ENCODE peak calls at places on chromosomes 5 and 9, in ten cellular contexts. Z, O, S, X, N, R, A, Y, Q and J are unnamed samples.

GRCh38 chr9:130936285-130937117 is 2.5 kb downstream of the FIBCD1 start:
- DNase-seq in Y (no peak), S (peak; percentile 12), N (no peak), Q (no peak), O (peak; percentile 53), Z (peak; percentile 93), X (no peak), A (no peak), R (peak; percentile 43), J (no peak)

GRCh38 chr5:170769898-170770416 is 13.6 kb upstream of the GABRP start:
- DNase-seq in R (no peak), S (no peak), A (no peak), X (no peak), Q (no peak), O (no peak), Y (no peak), Z (no peak), N (no peak), J (no peak)

GRCh38 chr9:111621895-111622480 is 9.1 kb upstream of the DNAJC25 start:
- DNase-seq in N (no peak), Q (peak; percentile 39), Y (no peak), Z (no peak), R (no peak), O (peak; percentile 57), S (no peak), A (peak; percentile 60), X (no peak), J (no peak)

GRCh38 chr5:107518219-107519015 is 152.3 kb downstream of the EFNA5 start:
- DNase-seq in Y (no peak), Z (no peak), X (no peak), O (no peak), S (no peak), N (no peak), Q (no peak), R (no peak), A (no peak), J (peak; percentile 2)

GRCh38 chr5:176743136-176743827 is 67.1 kb upstream of the UNC5A start:
- DNase-seq in Y (peak; percentile 74), N (no peak), S (no peak), A (peak; percentile 13), Z (peak; percentile 55), O (no peak), R (no peak), Q (no peak), X (no peak), J (peak; percentile 87)

GRCh38 chr5:127995556-127995955 is 88.0 kb upstream of the SLC12A2 start:
- DNase-seq in R (no peak), O (peak; percentile 68), Y (no peak), A (no peak), X (no peak), S (no peak), N (no peak), Q (no peak), Z (no peak), J (no peak)

GRCh38 chr5:33258553-33258952 is 182.2 kb upstream of the TARS1 start:
- DNase-seq in Y (no peak), N (no peak), Z (no peak), A (no peak), Q (no peak), O (no peak), R (no peak), S (no peak), X (no peak), J (no peak)

GRCh38 chr5:58450811-58451629 is 8.9 kb downstream of the PLK2 start:
- DNase-seq in O (no peak), Q (no peak), X (no peak), N (no peak), A (no peak), Z (no peak), S (peak; percentile 74), Y (no peak), R (no peak), J (no peak)

GRCh38 chr9:15211160-15211993 is 95.6 kb downstream of the TTC39B start:
- DNase-seq in Z (peak; percentile 59), Y (peak; percentile 39), Q (peak; percentile 50), S (peak; percentile 84), R (peak; percentile 76), X (peak; percentile 7), A (peak; percentile 59), N (peak; percentile 40), O (peak; percentile 81), J (peak; percentile 85)

GRCh38 chr9:124139001-124139400 is 118.7 kb upstream of the NEK6 start:
- DNase-seq in N (no peak), S (no peak), O (peak; percentile 80), A (no peak), Z (no peak), R (no peak), X (no peak), Y (no peak), Q (no peak), J (no peak)

GRCh38 chr9:70403166-70403565 is 11.3 kb downstream of the KLF9 start:
- DNase-seq in O (no peak), A (no peak), S (no peak), Q (no peak), R (no peak), X (no peak), Z (no peak), Y (no peak), N (no peak), J (no peak)

GRCh38 chr9:36288057-36288456 is 29.8 kb upstream of the GNE start:
- DNase-seq in S (peak; percentile 14), Y (no peak), O (no peak), N (no peak), R (no peak), Z (no peak), A (no peak), Q (no peak), X (no peak), J (no peak)

GRCh38 chr5:74188341-74188740 is 452.2 kb downstream of the ENC1 start:
- DNase-seq in X (no peak), Y (no peak), Z (no peak), O (no peak), N (no peak), R (no peak), S (no peak), A (no peak), Q (no peak), J (no peak)

GRCh38 chr9:114287763-114288232 is 35.1 kb upstream of the ORM1 start:
- DNase-seq in Y (no peak), O (no peak), Q (no peak), S (no peak), N (peak; percentile 19), X (no peak), Z (no peak), R (no peak), A (no peak), J (no peak)

GRCh38 chr5:92518318-92518913 is 1062.6 kb downstream of the NR2F1-AS1 start:
- DNase-seq in O (peak; percentile 72), S (peak; percentile 54), N (no peak), Q (peak; percentile 16), Y (no peak), Z (peak; percentile 34), R (peak; percentile 43), X (no peak), A (peak; percentile 47), J (peak; percentile 1)

GRCh38 chr5:16788957-16789356 is 147.1 kb downstream of the MYO10 start:
- DNase-seq in Q (no peak), O (no peak), Y (no peak), N (no peak), R (no peak), S (no peak), A (no peak), X (no peak), Z (no peak), J (no peak)

GRCh38 chr9:9612270-9612669 is 1000.5 kb downstream of the PTPRD start:
- DNase-seq in O (no peak), N (no peak), Z (no peak), R (no peak), Y (peak; percentile 53), S (no peak), Q (no peak), X (no peak), A (no peak), J (peak; percentile 88)

GRCh38 chr9:133050781-133051180 is 11.0 kb upstream of the CEL start:
- DNase-seq in X (no peak), Q (no peak), S (no peak), A (peak; percentile 14), R (no peak), N (no peak), Y (no peak), Z (no peak), O (peak; percentile 12), J (peak; percentile 53)

GRCh38 chr5:86997501-86997900 is 270.2 kb upstream of the RASA1 start:
- DNase-seq in Q (no peak), O (no peak), A (no peak), S (no peak), N (no peak), Z (no peak), R (no peak), X (no peak), Y (no peak), J (no peak)

GRCh38 chr9:91428927-91429351 is 5.3 kb upstream of the NFIL3 start:
- DNase-seq in N (peak; percentile 51), R (no peak), Z (no peak), A (no peak), X (no peak), S (no peak), O (peak; percentile 97), Y (no peak), Q (no peak), J (no peak)

GRCh38 chr9:78325343-78325742 is 28.4 kb downstream of the PSAT1 start:
- DNase-seq in Z (no peak), R (peak; percentile 80), Y (peak; percentile 55), A (no peak), S (no peak), O (peak; percentile 63), X (no peak), N (peak; percentile 36), Q (no peak), J (no peak)

GRCh38 chr9:137306546-137307254 is 4.6 kb upstream of the NRARP start:
- DNase-seq in X (no peak), R (no peak), A (no peak), Z (peak; percentile 33), S (no peak), N (peak; percentile 27), Q (no peak), Y (no peak), O (no peak), J (no peak)